ENCODE peak calls at places on chromosomes 5 and 9, in four cellular contexts. T, L, Q and Y are unnamed samples.

GRCh38 chr5:45862763-45863162 is 166.6 kb upstream of the HCN1 start:
- DNase-seq in Q (no peak), T (no peak), L (peak), Y (no peak)

GRCh38 chr5:43192558-43193170 is 639 bp downstream of the NIM1K start:
- DNase-seq in Q (peak), T (no peak), L (no peak), Y (no peak)

GRCh38 chr5:175718401-175719108 is 60.7 kb downstream of the HRH2 start:
- DNase-seq in T (peak), L (peak), Q (peak), Y (peak)

GRCh38 chr9:130193531-130194405 is 21.6 kb downstream of the NCS1 start:
- DNase-seq in T (no peak), Q (peak), L (peak), Y (no peak)

GRCh38 chr9:119938871-119939270 is 569.6 kb upstream of the BRINP1 start:
- DNase-seq in L (no peak), Q (no peak), T (no peak), Y (no peak)

GRCh38 chr5:79974896-79975295 is 16.2 kb downstream of the MTX3 start:
- DNase-seq in T (no peak), Q (no peak), L (no peak), Y (no peak)

GRCh38 chr9:33225319-33226152 is 14.4 kb upstream of the SPINK4 start:
- DNase-seq in Q (peak), L (peak), T (peak), Y (peak)

GRCh38 chr5:159031513-159031912 is 68.2 kb downstream of the EBF1 start:
- DNase-seq in T (no peak), Q (peak), L (peak), Y (no peak)

GRCh38 chr9:109286981-109287380 is 33.9 kb downstream of the EPB41L4B start:
- DNase-seq in T (no peak), Q (no peak), L (no peak), Y (no peak)

GRCh38 chr5:142078251-142078650 is 30.3 kb upstream of the NDFIP1 start:
- DNase-seq in T (no peak), L (no peak), Q (peak), Y (no peak)

GRCh38 chr5:6920628-6921256 is 207.5 kb downstream of the TENT4A start:
- DNase-seq in Q (no peak), L (no peak), T (no peak), Y (no peak)
- TF ChIP-seq EZH2phosphoT487 in Q (no peak), L (no peak), T (no peak), Y (no peak)

GRCh38 chr9:115264333-115264732 is 146.4 kb upstream of the TNC start:
- DNase-seq in T (no peak), Q (no peak), L (no peak), Y (no peak)
- TF ChIP-seq CTCF in T (no peak), Q (no peak), L (no peak), Y (no peak)

DNA sequence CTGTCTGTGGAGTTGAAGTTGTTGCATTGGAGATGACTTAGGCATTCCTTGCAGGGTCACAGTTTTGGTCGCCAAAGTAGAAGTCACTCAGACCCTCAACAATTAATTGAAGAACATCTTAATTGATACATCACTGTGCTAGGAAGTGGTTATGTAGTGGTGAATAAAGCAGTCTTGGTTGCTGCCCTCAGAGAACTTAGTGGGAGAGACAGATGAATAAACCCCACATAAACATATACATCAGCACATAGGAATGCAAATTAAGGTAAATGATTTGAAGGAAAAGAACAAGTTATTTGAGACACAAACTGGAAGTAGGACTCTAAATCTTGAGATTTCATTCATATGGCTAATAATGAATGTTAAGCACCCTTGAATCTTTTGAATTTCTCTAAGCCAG is 25.7 kb downstream of the FAM174A start:
- DNase-seq in Q (no peak), L (no peak), T (no peak), Y (no peak)
- TF ChIP-seq EZH2phosphoT487 in Q (no peak), L (no peak), T (no peak), Y (no peak)

DNA sequence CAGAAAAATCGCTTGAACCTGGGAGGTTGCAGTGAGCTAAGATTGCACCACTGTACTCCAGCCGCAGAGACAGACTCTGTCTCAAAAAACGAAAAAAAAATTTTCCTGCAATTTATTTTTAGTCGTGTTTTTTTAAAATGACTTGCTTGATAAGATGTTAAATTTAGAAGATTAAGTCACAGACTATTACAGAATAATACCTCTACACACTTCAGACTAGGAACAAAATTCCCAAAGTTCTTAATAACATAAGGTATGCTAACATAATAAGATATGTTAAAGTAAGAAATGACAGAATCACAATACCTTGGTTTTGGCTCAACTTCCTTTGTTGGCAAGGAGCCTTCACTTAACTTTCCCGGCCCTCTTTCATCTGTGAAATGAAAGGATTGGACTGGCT is 59.5 kb upstream of the NPR3 start:
- DNase-seq in Q (no peak), L (no peak), T (no peak), Y (no peak)
- TF ChIP-seq CTCF in Q (no peak), L (no peak), T (no peak), Y (no peak)

GRCh38 chr9:95229230-95229933 is 88.1 kb downstream of the FANCC start:
- DNase-seq in L (no peak), Q (no peak), T (no peak), Y (no peak)

GRCh38 chr9:95225016-95225745 is 92.3 kb downstream of the FANCC start:
- DNase-seq in L (no peak), Q (no peak), T (no peak), Y (no peak)

GRCh38 chr9:95226921-95227320 is 90.6 kb downstream of the FANCC start:
- DNase-seq in T (no peak), L (no peak), Q (no peak), Y (no peak)

GRCh38 chr9:95224371-95225015 is 93.0 kb downstream of the FANCC start:
- DNase-seq in T (no peak), Q (no peak), L (no peak), Y (no peak)

DNA sequence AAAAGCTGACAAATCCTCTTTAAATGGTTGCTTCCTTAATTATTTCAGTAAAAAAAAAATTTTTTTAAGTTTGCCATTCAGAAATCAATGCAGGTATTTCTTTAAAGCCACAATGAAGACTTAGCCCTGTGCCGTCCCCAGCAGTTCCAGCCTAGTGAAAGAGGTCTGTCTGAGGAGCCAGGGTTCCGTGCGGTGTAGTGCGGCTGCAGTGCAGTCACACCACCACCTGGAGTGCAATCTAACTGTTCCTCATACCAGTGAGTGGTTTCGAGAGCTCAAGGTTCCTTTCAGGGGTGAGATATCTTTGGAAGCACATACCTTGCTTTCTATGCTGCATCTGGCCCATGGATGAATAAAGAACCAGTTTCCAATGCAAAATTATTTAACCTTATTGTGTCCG is 87.5 kb downstream of the FANCC start:
- DNase-seq in T (no peak), Q (peak), L (peak), Y (no peak)
- TF ChIP-seq EZH2phosphoT487 in T (no peak), Q (no peak), L (no peak), Y (no peak)

GRCh38 chr5:138793481-138794010 is 40.3 kb downstream of the CTNNA1 start:
- DNase-seq in T (no peak), L (no peak), Q (no peak), Y (no peak)

GRCh38 chr5:138784590-138784989 is 31.4 kb downstream of the CTNNA1 start:
- DNase-seq in T (no peak), L (peak), Q (no peak), Y (no peak)

GRCh38 chr5:138790684-138791083 is 37.5 kb downstream of the CTNNA1 start:
- DNase-seq in T (no peak), Q (no peak), L (no peak), Y (no peak)

GRCh38 chr5:138792181-138792808 is 39.1 kb downstream of the CTNNA1 start:
- DNase-seq in L (no peak), Q (no peak), T (no peak), Y (no peak)

GRCh38 chr5:138789771-138790242 is 36.6 kb downstream of the CTNNA1 start:
- DNase-seq in Q (peak), L (peak), T (peak), Y (peak)
- TF ChIP-seq CTCF in Q (peak), L (peak), T (peak), Y (peak)

DNA sequence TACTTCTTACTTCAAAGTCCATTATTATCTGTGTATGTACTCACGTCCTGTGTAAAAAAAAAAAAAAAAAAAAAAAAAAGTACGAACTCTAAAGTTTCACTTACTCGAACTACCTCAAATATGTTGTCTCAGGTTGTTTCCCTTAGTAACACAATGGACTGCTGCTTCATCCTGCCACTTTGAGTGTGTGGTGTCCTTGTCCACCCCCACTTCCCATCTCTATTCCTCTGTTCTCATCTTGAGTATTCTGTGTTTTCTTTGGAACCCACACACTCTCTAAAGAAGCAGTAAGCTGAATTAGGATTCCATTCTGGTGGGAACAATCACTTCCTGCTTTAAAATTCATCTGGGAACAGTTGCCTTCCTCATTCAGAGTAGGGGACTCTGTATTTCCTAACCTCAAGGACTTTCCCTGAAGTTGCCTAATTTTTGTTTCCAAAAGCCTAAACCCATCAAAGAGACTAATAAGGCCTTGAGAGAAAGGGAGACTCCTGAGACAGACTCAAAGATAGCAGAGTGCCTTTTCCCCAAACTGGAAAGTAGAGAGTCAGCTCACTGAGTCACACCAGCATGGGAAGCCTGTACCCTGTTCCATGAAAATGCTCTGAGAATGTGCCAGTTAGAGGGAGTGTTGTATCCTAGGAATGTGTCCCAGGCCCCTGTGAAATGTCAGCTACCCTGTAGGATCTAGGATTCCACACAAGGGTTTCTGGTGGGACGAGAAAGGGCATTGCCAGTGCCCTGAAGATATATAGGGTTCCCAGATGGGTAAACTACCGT is 63.6 kb downstream of the CCDC192 start:
- DNase-seq in T (no peak), Q (no peak), L (no peak), Y (no peak)
- TF ChIP-seq EZH2phosphoT487 in T (no peak), Q (no peak), L (no peak), Y (no peak)

DNA sequence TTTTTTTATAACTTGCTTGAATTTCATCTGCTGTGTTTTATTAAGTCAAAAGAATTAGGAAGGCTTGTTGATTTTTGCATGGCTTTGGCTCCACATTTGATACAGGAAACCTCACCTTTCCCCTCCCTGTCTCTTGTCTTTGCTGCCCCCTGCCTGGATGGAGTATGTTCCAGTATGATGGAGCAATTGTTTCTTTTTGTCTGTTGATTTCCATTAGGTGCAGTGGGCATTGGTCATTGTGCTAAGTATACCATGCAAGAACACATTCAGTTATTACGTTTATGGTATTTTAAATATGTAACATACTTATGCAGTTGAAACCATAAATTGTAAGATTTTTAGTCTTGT is 19.6 kb downstream of the TJP2 start:
- DNase-seq in L (peak), Q (peak), T (peak), Y (no peak)
- TF ChIP-seq CTCF in L (no peak), Q (peak), T (peak), Y (no peak)